ENCODE peak calls at places on chromosome X, in four cellular contexts. G is cardiac muscle cell; D is CD4-positive, alpha-beta T cell; T is fibroblast of lung. S is an unnamed sample.
A peak's percentile ranks its signal among the peaks of the same experiment; 100 is the strongest.

GRCh38 chrX:57741107-57741506 is 61.0 kb upstream of the NLRP2B start:
- DNase-seq in G (no peak), D (no peak), T (no peak), S (no peak)

GRCh38 chrX:41723305-41723704 is 676 bp upstream of the GPR82 start:
- DNase-seq in G (no peak), D (no peak), T (peak; percentile 45), S (no peak)

GRCh38 chrX:21952624-21953023 is 12.1 kb downstream of the SMS start:
- DNase-seq in G (no peak), D (no peak), T (no peak), S (no peak)

GRCh38 chrX:153380691-153381090 is 20.5 kb downstream of the PNMA6E start:
- DNase-seq in G (no peak), D (no peak), T (no peak), S (no peak)

GRCh38 chrX:20711366-20711765 is 444.7 kb upstream of the RPS6KA3 start:
- DNase-seq in G (no peak), D (no peak), T (no peak), S (no peak)

GRCh38 chrX:97266406-97267121 is 382.9 kb downstream of the RPA4 start:
- DNase-seq in G (no peak), D (no peak), T (no peak), S (no peak)

GRCh38 chrX:148380614-148381561 is 119.5 kb upstream of the AFF2 start:
- DNase-seq in G (no peak), D (no peak), T (no peak), S (no peak)

GRCh38 chrX:46327229-46328081 is 217.8 kb downstream of the ZNF674 start:
- DNase-seq in G (peak; percentile 68), D (no peak), T (peak; percentile 3), S (no peak)

GRCh38 chrX:10726647-10727046 is 106.3 kb upstream of the MID1 start:
- DNase-seq in G (no peak), D (no peak), T (peak; percentile 70), S (no peak)

GRCh38 chrX:10725071-10725470 is 104.7 kb upstream of the MID1 start:
- DNase-seq in G (no peak), D (no peak), T (no peak), S (no peak)

DNA sequence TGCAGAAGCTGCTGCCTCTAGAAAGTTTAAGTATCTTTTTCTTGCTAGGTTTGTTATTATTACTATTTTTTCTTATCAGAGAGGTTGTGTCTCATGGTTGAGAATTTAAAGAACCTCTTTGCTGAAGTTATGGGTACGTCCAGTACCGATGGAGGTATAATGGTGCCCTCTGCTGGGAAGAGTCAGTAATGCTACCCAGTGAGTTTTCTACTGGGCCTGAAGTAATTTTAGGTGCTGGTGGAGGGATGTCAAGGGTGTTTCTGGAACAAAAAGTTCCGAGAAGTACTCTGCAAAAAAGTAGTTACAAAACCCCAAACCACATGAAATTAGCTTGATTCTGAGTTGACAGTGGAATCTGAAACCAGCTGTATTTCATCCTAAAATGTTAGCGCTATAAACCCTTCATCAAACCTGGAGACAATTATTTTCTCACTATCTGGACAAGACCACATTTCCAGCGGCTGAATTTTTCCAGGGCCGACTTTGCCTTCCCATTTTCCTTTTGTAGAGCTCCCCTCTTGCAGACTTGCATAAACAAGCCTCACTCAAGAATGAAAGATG is 102.5 kb upstream of the MID1 start:
- DNase-seq in G (peak; percentile 54), D (peak; percentile 3), T (peak; percentile 79), S (no peak)
- TF ChIP-seq CTCF in G (peak; percentile 67), D (peak; percentile 21), T (peak; percentile 67), S (no peak)

GRCh38 chrX:49041683-49042529 is 1.3 kb downstream of the TFE3 start:
- DNase-seq in G (no peak), D (no peak), T (peak; percentile 56), S (no peak)
- TF ChIP-seq CTCF in G (no peak), D (no peak), T (no peak), S (no peak)

GRCh38 chrX:24283122-24283789 is 30.6 kb downstream of the SUPT20HL2 start:
- DNase-seq in G (no peak), D (no peak), T (peak; percentile 14), S (no peak)

GRCh38 chrX:24282381-24283121 is 31.3 kb downstream of the SUPT20HL2 start:
- DNase-seq in G (peak; percentile 69), D (no peak), T (peak; percentile 51), S (no peak)

GRCh38 chrX:24285082-24285481 is 28.8 kb downstream of the SUPT20HL2 start:
- DNase-seq in G (no peak), D (no peak), T (no peak), S (no peak)
- TF ChIP-seq CTCF in G (no peak), D (no peak), T (no peak), S (no peak)

DNA sequence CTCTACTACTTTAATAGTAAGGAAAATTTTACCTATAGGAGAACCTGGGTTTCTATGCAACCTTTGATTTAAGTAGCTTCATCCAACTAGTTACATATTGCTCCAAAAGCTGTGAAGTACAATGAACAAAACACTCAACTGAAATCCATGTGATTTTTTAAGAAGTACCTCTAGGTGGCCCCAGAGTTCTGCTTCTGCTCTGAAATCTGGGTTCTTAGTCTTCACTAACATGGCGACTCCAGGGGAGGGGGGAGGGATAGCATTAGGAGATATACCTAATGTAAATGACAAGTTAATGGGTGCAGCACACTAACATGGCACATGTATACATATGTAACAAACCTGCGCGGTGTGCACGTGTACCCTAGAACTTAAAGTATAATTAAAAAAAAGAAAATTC is 73.4 kb upstream of the MAGEB2 start:
- DNase-seq in G (peak; percentile 81), D (no peak), T (peak; percentile 59), S (no peak)
- TF ChIP-seq CTCF in G (peak; percentile 40), D (no peak), T (peak; percentile 38), S (no peak)